ENCODE peak calls at places on chromosomes 16 and 17, in six cellular contexts. One of them, this sample, is unnamed.

GRCh38 chr17:32490101-32490482 is 3.3 kb downstream of the CDK5R1 start:
- DNase-seq in K562: no peak
- DNase-seq in GM12878: no peak
- DNase-seq in HEK293T: no peak
- DNase-seq in IMR-90: no peak
- DNase-seq in A549: no peak
- DNase-seq in this sample: no peak

GRCh38 chr16:25005445-25006306 is 9.5 kb downstream of the ARHGAP17 start:
- DNase-seq in A549: no peak
- DNase-seq in K562: no peak
- DNase-seq in HEK293T: no peak
- DNase-seq in GM12878: no peak
- DNase-seq in IMR-90: no peak
- DNase-seq in this sample: no peak

GRCh38 chr16:22210285-22210684 is 4.2 kb downstream of the EEF2K start:
- DNase-seq in K562: no peak
- DNase-seq in A549: no peak
- DNase-seq in IMR-90: no peak
- DNase-seq in GM12878: no peak
- DNase-seq in HEK293T: no peak
- DNase-seq in this sample: no peak

GRCh38 chr17:9381068-9381467 is 194.6 kb downstream of the STX8 start:
- DNase-seq in HEK293T: no peak
- DNase-seq in A549: no peak
- DNase-seq in IMR-90: peak
- DNase-seq in K562: no peak
- DNase-seq in GM12878: no peak
- DNase-seq in this sample: no peak

GRCh38 chr16:62965831-62966230 is 929.6 kb upstream of the CDH8 start:
- DNase-seq in IMR-90: no peak
- DNase-seq in GM12878: no peak
- DNase-seq in A549: no peak
- DNase-seq in HEK293T: no peak
- DNase-seq in K562: no peak
- DNase-seq in this sample: no peak

GRCh38 chr17:18965530-18966236 is 13.7 kb downstream of the SLC5A10 start:
- DNase-seq in K562: no peak
- DNase-seq in HEK293T: no peak
- DNase-seq in GM12878: no peak
- DNase-seq in A549: no peak
- DNase-seq in IMR-90: no peak
- DNase-seq in this sample: no peak

GRCh38 chr17:2343421-2343820 is 6.1 kb downstream of the SGSM2 start:
- DNase-seq in IMR-90: no peak
- DNase-seq in GM12878: no peak
- DNase-seq in HEK293T: no peak
- DNase-seq in K562: no peak
- DNase-seq in A549: no peak
- DNase-seq in this sample: no peak

GRCh38 chr17:35460354-35460851 is 11.8 kb upstream of the SLFN13 start:
- DNase-seq in K562: peak
- DNase-seq in HEK293T: peak
- DNase-seq in A549: peak
- DNase-seq in IMR-90: no peak
- DNase-seq in GM12878: peak
- DNase-seq in this sample: no peak

GRCh38 chr17:81337449-81337848 is 42.3 kb upstream of the SLC38A10 start:
- DNase-seq in K562: peak
- DNase-seq in HEK293T: no peak
- DNase-seq in A549: peak
- DNase-seq in IMR-90: no peak
- DNase-seq in GM12878: no peak
- DNase-seq in this sample: no peak

GRCh38 chr17:50221500-50222480 is 20.4 kb upstream of the COL1A1 start:
- DNase-seq in K562: no peak
- DNase-seq in HEK293T: no peak
- DNase-seq in A549: no peak
- DNase-seq in GM12878: no peak
- DNase-seq in IMR-90: peak
- DNase-seq in this sample: no peak

GRCh38 chr16:85210423-85211169 is 98.3 kb upstream of the CIBAR2 start:
- DNase-seq in A549: no peak
- DNase-seq in HEK293T: no peak
- DNase-seq in K562: no peak
- DNase-seq in IMR-90: peak
- DNase-seq in GM12878: no peak
- DNase-seq in this sample: no peak

GRCh38 chr17:73521376-73521775 is 122.9 kb downstream of the SDK2 start:
- DNase-seq in GM12878: no peak
- DNase-seq in HEK293T: no peak
- DNase-seq in A549: no peak
- DNase-seq in K562: no peak
- DNase-seq in IMR-90: no peak
- DNase-seq in this sample: no peak

GRCh38 chr16:21618261-21618660 is 18.9 kb downstream of the METTL9 start:
- DNase-seq in GM12878: no peak
- DNase-seq in IMR-90: no peak
- DNase-seq in K562: no peak
- DNase-seq in A549: no peak
- DNase-seq in HEK293T: no peak
- DNase-seq in this sample: no peak

GRCh38 chr17:67974598-67975066 is 21.6 kb downstream of the C17orf58 start:
- DNase-seq in IMR-90: no peak
- DNase-seq in A549: no peak
- DNase-seq in K562: no peak
- DNase-seq in GM12878: no peak
- DNase-seq in HEK293T: no peak
- DNase-seq in this sample: no peak

GRCh38 chr17:42061641-42062487 is 11.5 kb upstream of the C17orf113 start:
- DNase-seq in K562: no peak
- DNase-seq in A549: no peak
- DNase-seq in IMR-90: no peak
- DNase-seq in GM12878: no peak
- DNase-seq in HEK293T: no peak
- DNase-seq in this sample: no peak

GRCh38 chr16:75322706-75323105 is 71.3 kb upstream of the BCAR1 start:
- DNase-seq in GM12878: no peak
- DNase-seq in IMR-90: peak
- DNase-seq in HEK293T: no peak
- DNase-seq in A549: no peak
- DNase-seq in K562: no peak
- DNase-seq in this sample: no peak
- TF ChIP-seq BHLHE40 in GM12878: no peak
- TF ChIP-seq BHLHE40 in IMR-90: no peak
- TF ChIP-seq BHLHE40 in HEK293T: no peak
- TF ChIP-seq BHLHE40 in A549: no peak
- TF ChIP-seq BHLHE40 in K562: no peak
- TF ChIP-seq BHLHE40 in this sample: no peak

GRCh38 chr16:56667581-56668571 is at the start of gene MT1G:
- DNase-seq in HEK293T: no peak
- DNase-seq in IMR-90: no peak
- DNase-seq in GM12878: no peak
- DNase-seq in K562: no peak
- DNase-seq in A549: no peak
- DNase-seq in this sample: peak
- TF ChIP-seq BHLHE40 in HEK293T: no peak
- TF ChIP-seq BHLHE40 in IMR-90: no peak
- TF ChIP-seq BHLHE40 in GM12878: no peak
- TF ChIP-seq BHLHE40 in K562: no peak
- TF ChIP-seq BHLHE40 in A549: no peak
- TF ChIP-seq BHLHE40 in this sample: no peak

DNA sequence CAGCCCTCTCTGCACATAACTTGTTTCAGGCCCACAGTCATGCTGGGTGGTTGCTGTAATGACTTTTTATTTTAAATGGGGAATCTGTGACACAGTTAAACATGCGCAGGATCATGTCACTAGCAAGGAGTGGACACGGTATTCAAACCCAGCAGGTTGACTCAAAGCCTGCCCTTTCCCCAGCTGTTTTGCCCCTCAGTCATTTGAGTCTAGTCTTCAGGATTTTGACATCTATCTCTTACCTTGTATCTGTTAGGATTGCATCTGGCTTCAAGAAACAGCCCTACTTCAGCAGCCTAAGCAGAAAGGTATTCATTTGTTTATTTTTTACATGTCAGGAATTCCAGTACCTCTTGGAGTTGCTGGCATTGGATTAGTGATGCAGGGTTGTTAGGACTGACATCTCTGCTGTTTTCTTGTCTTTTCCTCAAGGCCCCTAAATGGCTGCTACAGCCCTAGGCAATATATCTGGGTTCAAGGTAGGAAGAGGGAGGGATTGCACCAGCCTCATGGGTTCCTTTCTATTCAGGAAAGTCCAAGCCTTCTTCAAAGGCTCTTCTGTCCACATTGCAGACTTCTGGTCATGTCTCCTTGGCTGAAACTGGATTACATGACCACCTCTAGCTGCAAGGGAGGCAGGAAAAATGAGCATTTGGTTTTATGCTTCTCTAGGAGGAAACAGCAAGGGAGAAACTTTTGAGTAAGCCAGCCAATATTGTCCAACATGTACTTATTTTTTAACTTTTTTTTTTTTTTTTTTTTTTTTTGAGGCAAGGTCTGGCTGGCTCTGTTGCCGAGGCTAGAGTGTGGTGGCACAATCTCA is 22.8 kb downstream of the ABCC1 start:
- DNase-seq in K562: no peak
- DNase-seq in IMR-90: peak
- DNase-seq in GM12878: no peak
- DNase-seq in HEK293T: no peak
- DNase-seq in A549: no peak
- DNase-seq in this sample: no peak
- TF ChIP-seq BHLHE40 in K562: no peak
- TF ChIP-seq BHLHE40 in IMR-90: no peak
- TF ChIP-seq BHLHE40 in GM12878: no peak
- TF ChIP-seq BHLHE40 in HEK293T: no peak
- TF ChIP-seq BHLHE40 in A549: no peak
- TF ChIP-seq BHLHE40 in this sample: no peak

GRCh38 chr17:4446326-4447051 is 12.7 kb downstream of the SPNS3 start:
- DNase-seq in HEK293T: no peak
- DNase-seq in K562: no peak
- DNase-seq in GM12878: no peak
- DNase-seq in IMR-90: no peak
- DNase-seq in A549: no peak
- DNase-seq in this sample: no peak

GRCh38 chr17:4445731-4446130 is 12.0 kb downstream of the SPNS3 start:
- DNase-seq in A549: no peak
- DNase-seq in K562: no peak
- DNase-seq in IMR-90: no peak
- DNase-seq in HEK293T: no peak
- DNase-seq in GM12878: no peak
- DNase-seq in this sample: no peak

GRCh38 chr17:4448197-4448980 is 14.6 kb downstream of the SPNS3 start:
- DNase-seq in GM12878: no peak
- DNase-seq in HEK293T: no peak
- DNase-seq in A549: no peak
- DNase-seq in K562: no peak
- DNase-seq in IMR-90: no peak
- DNase-seq in this sample: no peak

GRCh38 chr17:4442582-4442981 is 8.8 kb downstream of the SPNS3 start:
- DNase-seq in K562: no peak
- DNase-seq in IMR-90: no peak
- DNase-seq in HEK293T: no peak
- DNase-seq in A549: no peak
- DNase-seq in GM12878: no peak
- DNase-seq in this sample: no peak

GRCh38 chr17:4444782-4445473 is 11.2 kb downstream of the SPNS3 start:
- DNase-seq in K562: no peak
- DNase-seq in HEK293T: no peak
- DNase-seq in GM12878: no peak
- DNase-seq in A549: no peak
- DNase-seq in IMR-90: no peak
- DNase-seq in this sample: no peak
- TF ChIP-seq BHLHE40 in K562: no peak
- TF ChIP-seq BHLHE40 in HEK293T: no peak
- TF ChIP-seq BHLHE40 in GM12878: no peak
- TF ChIP-seq BHLHE40 in A549: no peak
- TF ChIP-seq BHLHE40 in IMR-90: no peak
- TF ChIP-seq BHLHE40 in this sample: no peak

GRCh38 chr17:66276328-66276937 is 26.0 kb upstream of the PRKCA start:
- DNase-seq in A549: peak
- DNase-seq in K562: no peak
- DNase-seq in HEK293T: no peak
- DNase-seq in GM12878: no peak
- DNase-seq in IMR-90: peak
- DNase-seq in this sample: peak
- TF ChIP-seq BHLHE40 in A549: no peak
- TF ChIP-seq BHLHE40 in K562: no peak
- TF ChIP-seq BHLHE40 in HEK293T: no peak
- TF ChIP-seq BHLHE40 in GM12878: no peak
- TF ChIP-seq BHLHE40 in IMR-90: no peak
- TF ChIP-seq BHLHE40 in this sample: no peak

GRCh38 chr17:64332502-64332901 is 58.2 kb downstream of the PECAM1 start:
- DNase-seq in GM12878: no peak
- DNase-seq in A549: no peak
- DNase-seq in K562: no peak
- DNase-seq in IMR-90: no peak
- DNase-seq in HEK293T: no peak
- DNase-seq in this sample: no peak

GRCh38 chr17:64329571-64329970 is 61.1 kb downstream of the PECAM1 start:
- DNase-seq in GM12878: no peak
- DNase-seq in HEK293T: no peak
- DNase-seq in IMR-90: no peak
- DNase-seq in A549: no peak
- DNase-seq in K562: no peak
- DNase-seq in this sample: no peak

GRCh38 chr17:64334851-64335250 is 55.8 kb downstream of the PECAM1 start:
- DNase-seq in A549: no peak
- DNase-seq in GM12878: no peak
- DNase-seq in K562: no peak
- DNase-seq in IMR-90: no peak
- DNase-seq in HEK293T: no peak
- DNase-seq in this sample: no peak

GRCh38 chr17:64331366-64331765 is 59.3 kb downstream of the PECAM1 start:
- DNase-seq in IMR-90: no peak
- DNase-seq in GM12878: no peak
- DNase-seq in A549: no peak
- DNase-seq in K562: no peak
- DNase-seq in HEK293T: no peak
- DNase-seq in this sample: no peak

DNA sequence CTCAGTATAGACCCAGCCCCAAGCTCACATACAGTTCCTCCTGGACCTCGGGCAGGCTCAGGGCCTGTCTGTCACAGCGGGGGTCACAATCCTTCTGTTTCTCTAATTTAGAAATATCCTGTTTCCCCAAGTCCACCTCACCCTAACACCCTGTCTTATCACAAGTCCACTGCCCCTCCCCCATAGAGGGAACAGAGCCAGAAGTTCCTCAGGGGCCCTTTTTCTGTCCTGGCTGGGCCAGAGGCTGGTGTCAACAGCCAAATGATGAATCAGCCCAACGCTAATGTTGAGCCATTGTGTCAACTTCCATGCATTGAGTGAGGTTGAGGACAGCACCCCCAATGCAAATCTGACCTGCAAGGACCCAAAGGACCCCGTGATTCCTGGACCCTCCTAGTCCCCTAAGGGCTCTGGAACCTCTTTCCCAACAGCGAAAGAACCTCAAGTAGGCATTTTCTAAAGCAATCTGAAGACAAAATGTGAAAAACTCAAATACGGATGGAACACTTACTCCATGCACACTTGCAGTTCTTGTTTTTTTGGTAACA is 58.6 kb downstream of the PECAM1 start:
- DNase-seq in A549: no peak
- DNase-seq in HEK293T: no peak
- DNase-seq in IMR-90: no peak
- DNase-seq in GM12878: no peak
- DNase-seq in K562: peak
- DNase-seq in this sample: peak
- TF ChIP-seq BHLHE40 in A549: no peak
- TF ChIP-seq BHLHE40 in HEK293T: no peak
- TF ChIP-seq BHLHE40 in IMR-90: no peak
- TF ChIP-seq BHLHE40 in GM12878: no peak
- TF ChIP-seq BHLHE40 in K562: no peak
- TF ChIP-seq BHLHE40 in this sample: no peak

This sample was measured in HepG2.